ENCODE peak calls at places on chromosomes 2 and 18, in four cellular contexts. K is IMR-90, O is ovary, W is suprapubic skin. L is an unnamed sample.

GRCh38 chr2:160533482-160533881 is 39.9 kb upstream of the RBMS1 start:
- DNase-seq in K (no peak), O (no peak), W (no peak), L (no peak)

GRCh38 chr2:158034198-158034831 is 67.4 kb upstream of the UPP2 start:
- DNase-seq in K (peak), O (no peak), W (no peak), L (no peak)

GRCh38 chr2:190213441-190214335 is 105.9 kb downstream of the HIBCH start:
- DNase-seq in K (no peak), O (no peak), W (peak), L (no peak)

GRCh38 chr2:234564719-234565118 is 67.8 kb upstream of the ARL4C start:
- DNase-seq in K (peak), O (no peak), W (no peak), L (no peak)

GRCh38 chr2:206790311-206790935 is 25.0 kb downstream of the FASTKD2 start:
- DNase-seq in K (peak), O (no peak), W (no peak), L (no peak)

GRCh38 chr2:189791338-189792042 is 7.2 kb downstream of the PMS1 start:
- DNase-seq in K (no peak), O (no peak), W (no peak), L (no peak)

GRCh38 chr18:75282746-75283145 is 72.1 kb downstream of the TSHZ1 start:
- DNase-seq in K (no peak), O (no peak), W (no peak), L (no peak)

GRCh38 chr2:164840458-164840929 is 1.1 kb downstream of the COBLL1 start:
- DNase-seq in K (no peak), O (peak), W (peak), L (peak)

GRCh38 chr2:151260492-151261239 is 997 bp downstream of the RBM43 start:
- DNase-seq in K (peak), O (no peak), W (no peak), L (no peak)

GRCh38 chr2:37610638-37611289 is 60.7 kb downstream of the CDC42EP3 start:
- DNase-seq in K (no peak), O (no peak), W (no peak), L (no peak)

GRCh38 chr2:172442072-172442895 is 14.9 kb downstream of the ITGA6 start:
- DNase-seq in K (peak), O (no peak), W (no peak), L (no peak)

GRCh38 chr18:50079571-50080295 is 115.2 kb downstream of the MYO5B start:
- DNase-seq in K (no peak), O (peak), W (no peak), L (no peak)

GRCh38 chr2:149420053-149420963 is 89.9 kb downstream of the LYPD6 start:
- DNase-seq in K (no peak), O (no peak), W (no peak), L (no peak)

GRCh38 chr2:229620759-229621158 is 93.6 kb downstream of the DNER start:
- DNase-seq in K (no peak), O (no peak), W (no peak), L (no peak)

GRCh38 chr18:13284330-13285027 is 65.9 kb downstream of the LDLRAD4 start:
- DNase-seq in K (no peak), O (no peak), W (no peak), L (no peak)

GRCh38 chr2:168596881-168597280 is 140.8 kb downstream of the CERS6 start:
- DNase-seq in K (peak), O (no peak), W (no peak), L (no peak)
- H3K27ac ChIP-seq in K (no peak), O (no peak), W (no peak), L (no peak)

GRCh38 chr18:46332286-46332801 is 228.2 kb downstream of the HAUS1 start:
- DNase-seq in K (no peak), O (peak), W (no peak), L (no peak)

GRCh38 chr18:46334200-46334553 is 230.0 kb downstream of the HAUS1 start:
- DNase-seq in K (no peak), O (no peak), W (peak), L (no peak)

GRCh38 chr18:46331316-46331715 is 227.1 kb downstream of the HAUS1 start:
- DNase-seq in K (no peak), O (no peak), W (no peak), L (no peak)

GRCh38 chr18:46333371-46334199 is 229.4 kb downstream of the HAUS1 start:
- DNase-seq in K (no peak), O (peak), W (peak), L (no peak)

GRCh38 chr18:46332956-46333355 is 228.8 kb downstream of the HAUS1 start:
- DNase-seq in K (no peak), O (peak), W (peak), L (no peak)
- TF ChIP-seq POLR2A in K (no peak), O (no peak), W (no peak), L (no peak)

GRCh38 chr2:68244456-68244855 is 7.9 kb downstream of the PPP3R1 start:
- DNase-seq in K (no peak), O (no peak), W (no peak), L (no peak)
- TF ChIP-seq CTCF in K (peak), O (no peak), W (no peak), L (peak)

DNA sequence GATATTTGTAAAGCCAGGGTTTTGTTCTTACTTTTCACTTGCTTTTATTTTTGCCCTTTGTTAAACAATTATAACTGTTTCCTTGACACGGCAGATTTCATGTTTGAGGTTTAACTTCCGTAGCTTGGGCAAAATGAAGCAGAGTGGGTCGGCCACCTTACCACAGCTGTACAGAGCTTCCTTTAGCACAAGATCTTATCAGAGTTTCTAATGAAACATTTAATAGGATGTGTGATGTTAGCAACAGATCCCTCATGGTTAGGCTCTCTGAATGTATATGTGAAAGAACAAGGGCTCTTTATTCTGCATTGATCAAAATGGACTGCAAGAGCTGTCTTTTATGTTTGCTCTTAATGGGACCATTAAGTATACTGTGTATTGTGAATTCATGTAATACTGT is 22.3 kb downstream of the RNF125 start:
- DNase-seq in K (no peak), O (no peak), W (no peak), L (no peak)
- H3K27ac ChIP-seq in K (no peak), O (no peak), W (no peak), L (no peak)

GRCh38 chr2:100327742-100328141 is 5.4 kb upstream of the LONRF2 start:
- DNase-seq in K (no peak), O (no peak), W (no peak), L (no peak)

GRCh38 chr2:100320547-100321180 is 1.6 kb downstream of the LONRF2 start:
- DNase-seq in K (no peak), O (peak), W (no peak), L (no peak)

GRCh38 chr2:100321181-100321880 is 970 bp downstream of the LONRF2 start:
- DNase-seq in K (peak), O (peak), W (no peak), L (peak)

GRCh38 chr2:100317634-100318033 is 4.7 kb downstream of the LONRF2 start:
- DNase-seq in K (no peak), O (no peak), W (no peak), L (no peak)

GRCh38 chr2:100321881-100322820 is at the start of gene LONRF2:
- DNase-seq in K (no peak), O (peak), W (no peak), L (peak)
- TF ChIP-seq POLR2A in K (no peak), O (peak), W (no peak), L (peak)

GRCh38 chr2:167869200-167869599 is 378.2 kb downstream of the STK39 start:
- DNase-seq in K (no peak), O (no peak), W (no peak), L (no peak)
- TF ChIP-seq CTCF in K (no peak), O (no peak), W (no peak), L (no peak)

GRCh38 chr2:237156131-237156856 is 70.6 kb downstream of the COPS8 start:
- DNase-seq in K (peak), O (peak), W (peak), L (peak)
- H3K27ac ChIP-seq in K (peak), O (peak), W (peak), L (peak)